ENCODE peak calls at places on chromosome 22, in four cellular contexts. C is Peyer's patch, H is nephron progenitor cell, J is lower leg skin. M is an unnamed sample.
A peak's percentile ranks its signal among the peaks of the same experiment; 100 is the strongest.

GRCh38 chr22:30580896-30581295 is 6.4 kb upstream of the GAL3ST1 start:
- DNase-seq in C (no peak), H (no peak), J (no peak), M (no peak)

GRCh38 chr22:29580200-29580810 is 608 bp downstream of the NIPSNAP1 start:
- DNase-seq in J (no peak), C (peak; percentile 59), H (no peak), M (peak; percentile 19)

GRCh38 chr22:25637672-25638071 is 73.2 kb downstream of the GRK3 start:
- DNase-seq in J (no peak), C (no peak), H (no peak), M (no peak)

GRCh38 chr22:48892571-48893287 is 934.9 kb downstream of the BRD1 start:
- DNase-seq in J (peak; percentile 72), C (no peak), H (no peak), M (no peak)

GRCh38 chr22:30838111-30838510 is 130.5 kb downstream of the MORC2 start:
- DNase-seq in C (no peak), H (no peak), J (no peak), M (no peak)

GRCh38 chr22:41768420-41768819 is 32.1 kb upstream of the CCDC134 start:
- DNase-seq in J (no peak), C (no peak), H (no peak), M (no peak)

GRCh38 chr22:41596776-41597634 is 7.4 kb upstream of the PMM1 start:
- DNase-seq in C (peak; percentile 83), H (peak; percentile 65), J (no peak), M (peak; percentile 46)

GRCh38 chr22:44431256-44431655 is 66.8 kb downstream of the RTL6 start:
- DNase-seq in C (no peak), H (no peak), J (peak; percentile 60), M (no peak)

GRCh38 chr22:31631381-31631780 is 30.6 kb downstream of the PISD start:
- DNase-seq in J (no peak), C (no peak), H (no peak), M (no peak)

GRCh38 chr22:44125421-44125820 is 55.3 kb upstream of the PARVG start:
- DNase-seq in C (no peak), H (no peak), J (no peak), M (no peak)

DNA sequence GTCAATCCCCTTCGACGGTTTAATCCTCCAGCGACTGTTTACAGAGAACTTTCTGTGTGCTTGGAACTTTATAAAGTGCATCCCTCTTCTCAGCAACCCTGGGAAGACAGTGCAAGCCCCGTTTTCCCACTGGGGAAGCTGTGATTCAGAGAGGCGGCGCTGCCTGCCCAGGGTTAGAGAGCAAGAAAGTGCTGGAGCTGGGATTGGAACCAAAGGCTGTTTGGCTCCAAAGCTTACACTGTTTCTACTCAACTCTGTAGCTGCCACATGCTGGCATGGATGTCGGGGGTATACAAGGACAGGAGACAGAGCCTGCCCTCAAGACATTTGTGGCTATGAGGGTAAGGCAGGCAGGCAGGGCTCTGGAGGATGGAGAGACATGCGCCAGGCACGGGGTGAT is 13.0 kb downstream of the FBLN1 start:
- DNase-seq in H (no peak), J (no peak), C (no peak), M (no peak)
- TF ChIP-seq CTCF in H (no peak), J (no peak), C (no peak), M (no peak)

GRCh38 chr22:37778370-37779009 is 29.2 kb upstream of the GCAT start:
- DNase-seq in C (no peak), J (no peak), H (no peak), M (no peak)

GRCh38 chr22:37781434-37782059 is 26.2 kb upstream of the GCAT start:
- DNase-seq in J (peak; percentile 90), C (no peak), H (no peak), M (no peak)

GRCh38 chr22:37784829-37785495 is 22.8 kb upstream of the GCAT start:
- DNase-seq in H (no peak), J (no peak), C (peak; percentile 88), M (no peak)

GRCh38 chr22:37777122-37777687 is 30.5 kb upstream of the GCAT start:
- DNase-seq in C (no peak), H (peak; percentile 23), J (peak; percentile 92), M (no peak)

GRCh38 chr22:37782340-37783168 is 25.2 kb upstream of the GCAT start:
- DNase-seq in H (no peak), C (no peak), J (no peak), M (no peak)
- TF ChIP-seq CTCF in H (no peak), C (no peak), J (no peak), M (peak; percentile 44)

GRCh38 chr22:49921508-49922278 is 3.3 kb downstream of the CRELD2 start:
- DNase-seq in J (no peak), C (no peak), H (no peak), M (no peak)

GRCh38 chr22:49924113-49924833 is 5.8 kb downstream of the CRELD2 start:
- DNase-seq in J (no peak), H (no peak), C (no peak), M (no peak)

GRCh38 chr22:49922926-49923325 is 4.5 kb downstream of the CRELD2 start:
- DNase-seq in J (no peak), C (no peak), H (no peak), M (no peak)

GRCh38 chr22:49922484-49922883 is 4.0 kb downstream of the CRELD2 start:
- DNase-seq in C (no peak), H (no peak), J (no peak), M (no peak)

DNA sequence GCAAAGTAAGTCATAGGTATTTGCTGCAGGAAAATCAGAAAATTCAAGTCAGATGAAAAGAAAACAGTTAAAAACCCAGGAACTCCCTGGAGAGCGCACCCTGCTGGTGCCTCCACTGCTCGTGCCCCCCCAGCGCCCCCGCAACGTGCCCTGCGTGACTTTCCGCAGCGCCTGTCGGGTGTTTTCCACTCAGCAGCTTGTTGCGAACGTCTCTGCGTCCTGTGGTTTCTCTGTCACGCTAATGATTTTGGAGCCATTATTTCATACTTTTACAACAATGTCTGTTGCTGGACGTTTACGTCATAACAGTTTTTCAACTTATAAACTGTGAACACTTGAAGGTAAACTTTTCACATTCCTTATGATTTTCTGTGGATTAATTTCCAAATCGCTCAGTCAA is 5.0 kb downstream of the CRELD2 start:
- DNase-seq in J (no peak), H (no peak), C (no peak), M (no peak)
- TF ChIP-seq CTCF in J (no peak), H (no peak), C (no peak), M (no peak)

GRCh38 chr22:22144858-22145257 is 99.7 kb upstream of the VPREB1 start:
- DNase-seq in H (no peak), C (no peak), J (no peak), M (no peak)
- TF ChIP-seq CTCF in H (no peak), C (no peak), J (no peak), M (peak; percentile 33)

DNA sequence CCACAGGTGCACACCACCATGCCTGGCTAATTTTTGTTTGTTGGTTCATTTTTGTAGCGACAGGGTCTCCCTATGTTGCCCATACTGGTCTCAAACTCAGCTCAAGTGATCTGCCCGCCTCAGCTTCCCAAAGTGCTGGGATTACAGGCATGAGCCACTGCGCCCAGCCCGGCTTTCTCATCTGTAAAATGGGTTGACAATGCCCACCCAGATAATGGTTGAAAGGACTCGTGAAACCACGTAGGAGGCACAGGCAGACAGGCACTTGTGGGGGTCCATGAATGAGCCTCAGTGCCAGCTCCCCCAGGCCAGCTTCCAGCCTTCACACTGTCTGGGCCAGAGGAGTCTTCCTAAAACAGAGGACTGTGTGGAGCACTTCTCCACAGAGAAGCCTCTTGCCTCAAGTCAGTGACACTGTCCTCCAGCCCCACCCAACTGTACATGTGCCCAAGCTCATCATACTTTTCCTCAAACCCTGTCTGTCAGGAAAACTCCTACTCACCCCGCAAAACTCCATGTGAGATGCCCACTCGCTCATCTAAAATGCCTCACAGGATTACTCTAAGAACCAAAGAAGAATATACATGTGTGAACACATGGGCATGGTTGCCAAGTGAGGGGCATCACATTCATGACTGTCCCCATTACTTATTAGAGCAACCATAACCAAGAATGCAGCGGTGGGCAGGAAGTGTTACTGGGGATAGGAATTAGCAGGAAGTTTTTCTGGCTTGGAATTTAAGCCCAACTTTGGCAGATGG is 32.1 kb upstream of the WNT7B start:
- DNase-seq in H (no peak), C (peak; percentile 21), J (no peak), M (no peak)
- TF ChIP-seq CTCF in H (no peak), C (no peak), J (no peak), M (no peak)

GRCh38 chr22:18987765-18988164 is 51.7 kb upstream of the PRODH start:
- DNase-seq in J (peak; percentile 79), H (peak; percentile 36), C (peak; percentile 57), M (no peak)
- TF ChIP-seq CTCF in J (no peak), H (peak; percentile 25), C (no peak), M (peak; percentile 51)